ENCODE peak calls at places on chromosomes 6 and 20, in six cellular contexts. One of them, this sample, is unnamed.

GRCh38 chr6:100099189-100100074 is 105.4 kb upstream of the MCHR2 start:
- DNase-seq in CD4-positive, alpha-beta memory T cell: no peak
- DNase-seq in adrenal gland: no peak
- DNase-seq in K562: peak; percentile 24
- DNase-seq in H9: no peak
- DNase-seq in Peyer's patch: no peak
- DNase-seq in this sample: peak; percentile 58

GRCh38 chr20:25389858-25390537 is 637 bp downstream of the ABHD12 start:
- DNase-seq in CD4-positive, alpha-beta memory T cell: no peak
- DNase-seq in adrenal gland: peak; percentile 25
- DNase-seq in K562: peak; percentile 52
- DNase-seq in H9: peak; percentile 54
- DNase-seq in Peyer's patch: peak; percentile 64
- DNase-seq in this sample: peak; percentile 17

GRCh38 chr6:67102743-67103142 is 1395.7 kb upstream of the EYS start:
- DNase-seq in CD4-positive, alpha-beta memory T cell: no peak
- DNase-seq in adrenal gland: no peak
- DNase-seq in K562: no peak
- DNase-seq in H9: no peak
- DNase-seq in Peyer's patch: no peak
- DNase-seq in this sample: no peak

GRCh38 chr6:6320901-6321300 is 439 bp upstream of the F13A1 start:
- DNase-seq in CD4-positive, alpha-beta memory T cell: no peak
- DNase-seq in adrenal gland: no peak
- DNase-seq in K562: no peak
- DNase-seq in H9: peak; percentile 34
- DNase-seq in Peyer's patch: no peak
- DNase-seq in this sample: no peak

GRCh38 chr6:84825461-84825860 is 61.1 kb upstream of the TBX18 start:
- DNase-seq in CD4-positive, alpha-beta memory T cell: no peak
- DNase-seq in adrenal gland: no peak
- DNase-seq in K562: peak; percentile 26
- DNase-seq in H9: no peak
- DNase-seq in Peyer's patch: no peak
- DNase-seq in this sample: no peak

GRCh38 chr20:49460916-49461315 is 21.6 kb downstream of the KCNB1 start:
- DNase-seq in CD4-positive, alpha-beta memory T cell: no peak
- DNase-seq in adrenal gland: no peak
- DNase-seq in K562: no peak
- DNase-seq in H9: no peak
- DNase-seq in Peyer's patch: no peak
- DNase-seq in this sample: no peak

GRCh38 chr20:33016581-33017109 is 9.1 kb downstream of the BPIFB2 start:
- DNase-seq in CD4-positive, alpha-beta memory T cell: no peak
- DNase-seq in adrenal gland: no peak
- DNase-seq in K562: no peak
- DNase-seq in H9: no peak
- DNase-seq in Peyer's patch: peak; percentile 34
- DNase-seq in this sample: no peak

GRCh38 chr6:16711551-16712249 is 49.6 kb downstream of the ATXN1 start:
- DNase-seq in CD4-positive, alpha-beta memory T cell: peak; percentile 66
- DNase-seq in adrenal gland: no peak
- DNase-seq in K562: peak; percentile 8
- DNase-seq in H9: no peak
- DNase-seq in Peyer's patch: no peak
- DNase-seq in this sample: no peak

GRCh38 chr20:6566821-6567220 is 200.7 kb upstream of the BMP2 start:
- DNase-seq in CD4-positive, alpha-beta memory T cell: no peak
- DNase-seq in adrenal gland: no peak
- DNase-seq in K562: no peak
- DNase-seq in H9: no peak
- DNase-seq in Peyer's patch: no peak
- DNase-seq in this sample: no peak

GRCh38 chr6:29909995-29910394 is 32.3 kb upstream of the HLA-A start:
- DNase-seq in CD4-positive, alpha-beta memory T cell: no peak
- DNase-seq in adrenal gland: no peak
- DNase-seq in K562: no peak
- DNase-seq in H9: no peak
- DNase-seq in Peyer's patch: no peak
- DNase-seq in this sample: no peak

GRCh38 chr6:112029045-112029822 is 24.7 kb upstream of the CCN6 start:
- DNase-seq in CD4-positive, alpha-beta memory T cell: peak; percentile 39
- DNase-seq in adrenal gland: peak; percentile 44
- DNase-seq in K562: peak; percentile 77
- DNase-seq in H9: peak; percentile 79
- DNase-seq in Peyer's patch: peak; percentile 64
- DNase-seq in this sample: peak; percentile 77

GRCh38 chr20:46959081-46959692 is 64.5 kb downstream of the EYA2 start:
- DNase-seq in CD4-positive, alpha-beta memory T cell: no peak
- DNase-seq in adrenal gland: no peak
- DNase-seq in K562: no peak
- DNase-seq in H9: no peak
- DNase-seq in Peyer's patch: no peak
- DNase-seq in this sample: no peak

GRCh38 chr6:83770910-83771309 is 62.0 kb upstream of the SNAP91 start:
- DNase-seq in CD4-positive, alpha-beta memory T cell: no peak
- DNase-seq in adrenal gland: no peak
- DNase-seq in K562: no peak
- DNase-seq in H9: no peak
- DNase-seq in Peyer's patch: no peak
- DNase-seq in this sample: no peak

GRCh38 chr6:8082954-8083858 is 19.0 kb upstream of the BLOC1S5 start:
- DNase-seq in CD4-positive, alpha-beta memory T cell: no peak
- DNase-seq in adrenal gland: peak; percentile 54
- DNase-seq in K562: peak; percentile 26
- DNase-seq in H9: no peak
- DNase-seq in Peyer's patch: no peak
- DNase-seq in this sample: no peak

GRCh38 chr20:1945134-1945618 is 48.7 kb downstream of the PDYN start:
- DNase-seq in CD4-positive, alpha-beta memory T cell: no peak
- DNase-seq in adrenal gland: peak; percentile 98
- DNase-seq in K562: no peak
- DNase-seq in H9: no peak
- DNase-seq in Peyer's patch: no peak
- DNase-seq in this sample: no peak

GRCh38 chr20:2713285-2713684 is 20.7 kb downstream of the EBF4 start:
- DNase-seq in CD4-positive, alpha-beta memory T cell: peak; percentile 50
- DNase-seq in adrenal gland: no peak
- DNase-seq in K562: peak; percentile 24
- DNase-seq in H9: no peak
- DNase-seq in Peyer's patch: no peak
- DNase-seq in this sample: no peak

GRCh38 chr6:152552616-152553209 is 84.4 kb downstream of the SYNE1 start:
- DNase-seq in CD4-positive, alpha-beta memory T cell: no peak
- DNase-seq in adrenal gland: peak; percentile 50
- DNase-seq in K562: peak; percentile 48
- DNase-seq in H9: peak; percentile 74
- DNase-seq in Peyer's patch: no peak
- DNase-seq in this sample: peak; percentile 80

GRCh38 chr6:3722785-3723184 is 28.7 kb downstream of the PXDC1 start:
- DNase-seq in CD4-positive, alpha-beta memory T cell: no peak
- DNase-seq in adrenal gland: no peak
- DNase-seq in K562: no peak
- DNase-seq in H9: no peak
- DNase-seq in Peyer's patch: peak; percentile 16
- DNase-seq in this sample: no peak

GRCh38 chr6:98039876-98040605 is 757.0 kb upstream of the MMS22L start:
- DNase-seq in CD4-positive, alpha-beta memory T cell: no peak
- DNase-seq in adrenal gland: no peak
- DNase-seq in K562: no peak
- DNase-seq in H9: peak; percentile 56
- DNase-seq in Peyer's patch: no peak
- DNase-seq in this sample: peak; percentile 4

GRCh38 chr6:42423244-42423643 is 28.5 kb downstream of the TRERF1 start:
- DNase-seq in CD4-positive, alpha-beta memory T cell: no peak
- DNase-seq in adrenal gland: no peak
- DNase-seq in K562: no peak
- DNase-seq in H9: no peak
- DNase-seq in Peyer's patch: no peak
- DNase-seq in this sample: no peak

DNA sequence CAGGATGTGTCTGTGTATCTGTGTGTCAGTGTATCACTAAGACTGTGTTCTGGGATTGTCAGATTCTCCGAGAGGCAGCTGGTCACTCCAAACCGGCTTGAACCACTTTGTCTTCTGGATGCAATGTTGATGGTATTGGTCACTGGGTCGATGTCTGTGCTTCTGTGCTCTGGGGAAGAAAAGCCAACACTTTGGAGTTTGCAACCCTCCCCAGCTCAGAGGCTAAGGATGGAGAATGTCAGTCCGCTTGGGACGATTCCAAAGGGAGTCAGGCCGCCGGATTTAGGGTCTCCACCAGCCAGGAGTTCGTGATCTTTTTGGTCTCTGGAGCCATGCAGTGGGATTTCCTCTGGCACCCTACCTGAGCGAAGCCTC is 5.2 kb downstream of the MAFB start:
- DNase-seq in CD4-positive, alpha-beta memory T cell: no peak
- DNase-seq in adrenal gland: no peak
- DNase-seq in K562: no peak
- DNase-seq in H9: no peak
- DNase-seq in Peyer's patch: no peak
- DNase-seq in this sample: no peak
- H3K27me3 ChIP-seq in CD4-positive, alpha-beta memory T cell: peaks cover 20% of the 10 kb centered on the region
- H3K27me3 ChIP-seq in adrenal gland: no peaks in the 10 kb centered on the region
- H3K27me3 ChIP-seq in K562: peaks cover 9% of the 10 kb centered on the region
- H3K27me3 ChIP-seq in H9: peaks cover 89% of the 10 kb centered on the region
- H3K27me3 ChIP-seq in Peyer's patch: no peaks in the 10 kb centered on the region
- H3K27me3 ChIP-seq in this sample: peaks cover 98% of the 10 kb centered on the region

DNA sequence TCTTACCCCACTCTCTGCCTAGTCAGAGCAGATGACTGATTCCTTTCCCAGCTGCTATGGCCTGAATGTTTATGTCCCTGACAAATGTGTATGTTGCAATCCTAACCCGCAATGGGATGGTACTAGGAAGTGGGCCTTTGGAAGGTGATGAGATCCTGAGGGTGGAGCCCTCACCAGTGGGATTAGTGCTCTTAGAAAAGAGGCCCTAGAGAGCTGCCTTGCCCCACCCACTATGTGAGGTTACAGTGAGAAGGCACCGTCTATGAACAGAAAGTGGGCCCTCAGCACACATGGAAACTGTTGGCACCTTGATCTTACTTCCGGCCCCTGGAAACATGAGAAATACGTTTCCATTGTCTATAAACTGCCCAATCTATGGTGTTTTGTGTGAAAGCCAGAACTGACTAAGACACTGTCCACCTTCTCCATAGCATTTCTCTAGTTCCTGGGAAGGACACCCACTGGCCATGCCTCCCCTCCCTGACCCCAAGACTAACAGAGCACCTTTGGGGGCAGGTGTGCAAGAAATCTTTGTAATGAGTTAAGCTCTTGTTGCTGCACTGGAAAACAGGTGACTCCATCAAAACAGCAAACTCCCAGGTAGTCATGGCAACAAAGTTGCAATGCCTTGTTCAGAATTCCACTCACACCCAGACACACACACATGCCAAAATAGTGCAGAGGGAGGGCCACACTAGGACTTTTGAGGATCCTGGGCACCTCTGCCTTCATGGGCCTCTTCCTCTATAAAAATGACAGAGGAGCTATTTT is 16.2 kb downstream of the GABRR2 start:
- DNase-seq in CD4-positive, alpha-beta memory T cell: peak; percentile 70
- DNase-seq in adrenal gland: no peak
- DNase-seq in K562: no peak
- DNase-seq in H9: no peak
- DNase-seq in Peyer's patch: no peak
- DNase-seq in this sample: no peak
- H3K27me3 ChIP-seq in CD4-positive, alpha-beta memory T cell: no peaks in the 10 kb centered on the region
- H3K27me3 ChIP-seq in adrenal gland: no peaks in the 10 kb centered on the region
- H3K27me3 ChIP-seq in K562: peaks cover 6% of the 10 kb centered on the region
- H3K27me3 ChIP-seq in H9: no peaks in the 10 kb centered on the region
- H3K27me3 ChIP-seq in Peyer's patch: no peaks in the 10 kb centered on the region
- H3K27me3 ChIP-seq in this sample: no peaks in the 10 kb centered on the region

DNA sequence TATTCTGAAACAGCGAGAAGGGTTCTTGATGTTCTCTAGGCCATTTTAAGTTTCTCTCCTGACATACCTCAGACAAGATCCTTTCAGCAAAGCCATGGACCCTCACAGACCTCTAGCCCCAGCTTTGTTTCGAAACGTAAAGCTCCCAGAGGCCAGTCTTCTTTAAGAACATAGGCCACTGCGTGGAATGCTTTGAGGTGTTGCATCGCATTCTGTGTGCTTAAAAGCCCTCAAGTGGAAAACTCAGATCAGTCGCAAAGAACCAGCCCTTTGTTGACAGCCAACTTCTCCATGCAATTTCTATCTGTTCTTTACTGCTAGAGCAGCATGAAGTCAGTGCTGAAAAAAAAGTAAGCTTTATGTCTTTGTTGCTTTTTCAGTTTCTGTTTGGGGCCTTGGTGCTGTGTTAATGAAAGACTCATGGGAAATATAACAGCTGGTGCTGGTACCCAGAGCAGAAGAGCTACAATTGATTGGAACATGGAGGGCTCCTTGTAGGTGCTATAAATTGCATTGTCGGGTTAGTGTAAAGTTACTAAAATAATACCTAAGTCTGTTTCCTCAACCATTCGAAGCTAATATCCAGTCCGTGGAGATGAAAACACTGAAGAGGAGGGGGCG is 142.6 kb downstream of the MAP3K7 start:
- DNase-seq in CD4-positive, alpha-beta memory T cell: no peak
- DNase-seq in adrenal gland: no peak
- DNase-seq in K562: no peak
- DNase-seq in H9: no peak
- DNase-seq in Peyer's patch: no peak
- DNase-seq in this sample: peak; percentile 53
- H3K27me3 ChIP-seq in CD4-positive, alpha-beta memory T cell: no peaks in the 10 kb centered on the region
- H3K27me3 ChIP-seq in adrenal gland: no peaks in the 10 kb centered on the region
- H3K27me3 ChIP-seq in K562: no peaks in the 10 kb centered on the region
- H3K27me3 ChIP-seq in H9: no peaks in the 10 kb centered on the region
- H3K27me3 ChIP-seq in Peyer's patch: no peaks in the 10 kb centered on the region
- H3K27me3 ChIP-seq in this sample: no peaks in the 10 kb centered on the region

DNA sequence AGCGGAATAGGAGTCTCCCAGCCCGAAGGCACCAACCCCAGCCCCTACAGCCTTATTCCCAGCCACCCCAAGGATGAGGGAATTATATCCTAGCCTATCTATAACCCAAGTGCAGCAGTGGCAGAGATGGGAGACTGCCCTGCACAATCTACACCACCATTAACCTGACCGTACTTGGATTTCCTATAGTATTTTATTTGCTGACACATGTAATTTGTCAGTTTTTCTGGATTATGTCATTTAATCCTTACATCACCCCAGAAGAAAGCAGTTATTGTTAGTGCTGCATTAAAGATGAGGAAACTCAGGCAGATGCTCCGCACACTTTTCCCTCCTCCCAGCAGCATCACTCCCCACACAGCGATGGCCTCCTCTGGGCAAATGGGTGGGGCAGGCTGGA is 6.0 kb downstream of the BFSP1 start:
- DNase-seq in CD4-positive, alpha-beta memory T cell: no peak
- DNase-seq in adrenal gland: no peak
- DNase-seq in K562: no peak
- DNase-seq in H9: no peak
- DNase-seq in Peyer's patch: no peak
- DNase-seq in this sample: no peak
- H3K27me3 ChIP-seq in CD4-positive, alpha-beta memory T cell: no peaks in the 10 kb centered on the region
- H3K27me3 ChIP-seq in adrenal gland: no peaks in the 10 kb centered on the region
- H3K27me3 ChIP-seq in K562: no peaks in the 10 kb centered on the region
- H3K27me3 ChIP-seq in H9: no peaks in the 10 kb centered on the region
- H3K27me3 ChIP-seq in Peyer's patch: no peaks in the 10 kb centered on the region
- H3K27me3 ChIP-seq in this sample: no peaks in the 10 kb centered on the region

GRCh38 chr6:27604986-27605385 is 132.1 kb upstream of the ZNF184 start:
- DNase-seq in CD4-positive, alpha-beta memory T cell: no peak
- DNase-seq in adrenal gland: no peak
- DNase-seq in K562: peak; percentile 64
- DNase-seq in H9: peak; percentile 65
- DNase-seq in Peyer's patch: no peak
- DNase-seq in this sample: peak; percentile 22
- H3K27me3 ChIP-seq in CD4-positive, alpha-beta memory T cell: peaks cover 32% of the 10 kb centered on the region
- H3K27me3 ChIP-seq in adrenal gland: peaks cover 24% of the 10 kb centered on the region
- H3K27me3 ChIP-seq in K562: no peaks in the 10 kb centered on the region
- H3K27me3 ChIP-seq in H9: no peaks in the 10 kb centered on the region
- H3K27me3 ChIP-seq in Peyer's patch: no peaks in the 10 kb centered on the region
- H3K27me3 ChIP-seq in this sample: peaks cover 28% of the 10 kb centered on the region